ENCODE peak calls at places on chromosomes 4 and X, in eight cellular contexts. One of them, this sample, is unnamed.

GRCh38 chrX:65723706-65724105 is 56.3 kb downstream of the MSN start:
- DNase-seq in HTR-8/SVneo: no peak
- DNase-seq in mucosa of gallbladder: no peak
- DNase-seq in NCI-H146: no peak
- DNase-seq in Right ventricle myocardium inferior: no peak
- DNase-seq in natural killer cell treated with Interleukin-12 subunit alpha and Interleukin-12 subunit beta and Interleukin-15 and Interleukin-18, amount 100 ng/mL, for 72 hours: peak; percentile 80
- DNase-seq in dorsolateral prefrontal cortex: no peak
- DNase-seq in stimulated activated CD8-positive, alpha-beta memory T cell treated with anti-CD3 and anti-CD28 coated beads, Interleukin-7, amount 100 ng/mL, for 24 hours: no peak
- DNase-seq in this sample: no peak

GRCh38 chr4:117691572-117692351 is 342.5 kb upstream of the NDST3 start:
- DNase-seq in Right ventricle myocardium inferior: peak; percentile 62
- DNase-seq in natural killer cell treated with Interleukin-12 subunit alpha and Interleukin-12 subunit beta and Interleukin-15 and Interleukin-18, amount 100 ng/mL, for 72 hours: no peak
- DNase-seq in stimulated activated CD8-positive, alpha-beta memory T cell treated with anti-CD3 and anti-CD28 coated beads, Interleukin-7, amount 100 ng/mL, for 24 hours: no peak
- DNase-seq in dorsolateral prefrontal cortex: no peak
- DNase-seq in mucosa of gallbladder: no peak
- DNase-seq in NCI-H146: no peak
- DNase-seq in HTR-8/SVneo: no peak
- DNase-seq in this sample: no peak

GRCh38 chrX:98956014-98956413 is 1454.1 kb downstream of the PCDH19 start:
- DNase-seq in NCI-H146: no peak
- DNase-seq in natural killer cell treated with Interleukin-12 subunit alpha and Interleukin-12 subunit beta and Interleukin-15 and Interleukin-18, amount 100 ng/mL, for 72 hours: no peak
- DNase-seq in Right ventricle myocardium inferior: no peak
- DNase-seq in HTR-8/SVneo: no peak
- DNase-seq in dorsolateral prefrontal cortex: no peak
- DNase-seq in stimulated activated CD8-positive, alpha-beta memory T cell treated with anti-CD3 and anti-CD28 coated beads, Interleukin-7, amount 100 ng/mL, for 24 hours: no peak
- DNase-seq in mucosa of gallbladder: no peak
- DNase-seq in this sample: no peak

GRCh38 chr4:80189956-80190671 is 7.2 kb upstream of the PRDM8 start:
- DNase-seq in mucosa of gallbladder: no peak
- DNase-seq in dorsolateral prefrontal cortex: no peak
- DNase-seq in NCI-H146: no peak
- DNase-seq in HTR-8/SVneo: no peak
- DNase-seq in Right ventricle myocardium inferior: no peak
- DNase-seq in stimulated activated CD8-positive, alpha-beta memory T cell treated with anti-CD3 and anti-CD28 coated beads, Interleukin-7, amount 100 ng/mL, for 24 hours: no peak
- DNase-seq in natural killer cell treated with Interleukin-12 subunit alpha and Interleukin-12 subunit beta and Interleukin-15 and Interleukin-18, amount 100 ng/mL, for 72 hours: no peak
- DNase-seq in this sample: no peak

GRCh38 chr4:28443786-28444412 is 1583.3 kb downstream of the STIM2 start:
- DNase-seq in NCI-H146: no peak
- DNase-seq in stimulated activated CD8-positive, alpha-beta memory T cell treated with anti-CD3 and anti-CD28 coated beads, Interleukin-7, amount 100 ng/mL, for 24 hours: no peak
- DNase-seq in dorsolateral prefrontal cortex: no peak
- DNase-seq in HTR-8/SVneo: no peak
- DNase-seq in natural killer cell treated with Interleukin-12 subunit alpha and Interleukin-12 subunit beta and Interleukin-15 and Interleukin-18, amount 100 ng/mL, for 72 hours: no peak
- DNase-seq in mucosa of gallbladder: no peak
- DNase-seq in Right ventricle myocardium inferior: no peak
- DNase-seq in this sample: no peak

GRCh38 chr4:140137654-140138053 is 16.3 kb downstream of the MAML3 start:
- DNase-seq in dorsolateral prefrontal cortex: no peak
- DNase-seq in HTR-8/SVneo: no peak
- DNase-seq in Right ventricle myocardium inferior: no peak
- DNase-seq in stimulated activated CD8-positive, alpha-beta memory T cell treated with anti-CD3 and anti-CD28 coated beads, Interleukin-7, amount 100 ng/mL, for 24 hours: no peak
- DNase-seq in NCI-H146: no peak
- DNase-seq in mucosa of gallbladder: no peak
- DNase-seq in natural killer cell treated with Interleukin-12 subunit alpha and Interleukin-12 subunit beta and Interleukin-15 and Interleukin-18, amount 100 ng/mL, for 72 hours: no peak
- DNase-seq in this sample: no peak

GRCh38 chr4:184420881-184421416 is 53.4 kb downstream of the IRF2 start:
- DNase-seq in NCI-H146: no peak
- DNase-seq in mucosa of gallbladder: no peak
- DNase-seq in dorsolateral prefrontal cortex: no peak
- DNase-seq in natural killer cell treated with Interleukin-12 subunit alpha and Interleukin-12 subunit beta and Interleukin-15 and Interleukin-18, amount 100 ng/mL, for 72 hours: no peak
- DNase-seq in stimulated activated CD8-positive, alpha-beta memory T cell treated with anti-CD3 and anti-CD28 coated beads, Interleukin-7, amount 100 ng/mL, for 24 hours: no peak
- DNase-seq in Right ventricle myocardium inferior: no peak
- DNase-seq in HTR-8/SVneo: no peak
- DNase-seq in this sample: no peak

GRCh38 chr4:179605196-179605595 is 2163.0 kb upstream of the AGA start:
- DNase-seq in stimulated activated CD8-positive, alpha-beta memory T cell treated with anti-CD3 and anti-CD28 coated beads, Interleukin-7, amount 100 ng/mL, for 24 hours: no peak
- DNase-seq in dorsolateral prefrontal cortex: no peak
- DNase-seq in NCI-H146: no peak
- DNase-seq in HTR-8/SVneo: no peak
- DNase-seq in Right ventricle myocardium inferior: no peak
- DNase-seq in natural killer cell treated with Interleukin-12 subunit alpha and Interleukin-12 subunit beta and Interleukin-15 and Interleukin-18, amount 100 ng/mL, for 72 hours: no peak
- DNase-seq in mucosa of gallbladder: no peak
- DNase-seq in this sample: no peak

GRCh38 chr4:36273276-36273675 is 8.1 kb upstream of the DTHD1 start:
- DNase-seq in stimulated activated CD8-positive, alpha-beta memory T cell treated with anti-CD3 and anti-CD28 coated beads, Interleukin-7, amount 100 ng/mL, for 24 hours: no peak
- DNase-seq in natural killer cell treated with Interleukin-12 subunit alpha and Interleukin-12 subunit beta and Interleukin-15 and Interleukin-18, amount 100 ng/mL, for 72 hours: no peak
- DNase-seq in HTR-8/SVneo: no peak
- DNase-seq in dorsolateral prefrontal cortex: no peak
- DNase-seq in Right ventricle myocardium inferior: no peak
- DNase-seq in mucosa of gallbladder: no peak
- DNase-seq in NCI-H146: no peak
- DNase-seq in this sample: no peak

GRCh38 chr4:113278324-113278934 is 229.0 kb downstream of the ANK2 start:
- DNase-seq in natural killer cell treated with Interleukin-12 subunit alpha and Interleukin-12 subunit beta and Interleukin-15 and Interleukin-18, amount 100 ng/mL, for 72 hours: peak; percentile 62
- DNase-seq in NCI-H146: peak; percentile 42
- DNase-seq in mucosa of gallbladder: peak; percentile 66
- DNase-seq in stimulated activated CD8-positive, alpha-beta memory T cell treated with anti-CD3 and anti-CD28 coated beads, Interleukin-7, amount 100 ng/mL, for 24 hours: peak; percentile 13
- DNase-seq in dorsolateral prefrontal cortex: peak; percentile 33
- DNase-seq in HTR-8/SVneo: peak; percentile 73
- DNase-seq in Right ventricle myocardium inferior: peak; percentile 54
- DNase-seq in this sample: peak; percentile 68

GRCh38 chrX:16953606-16954211 is 7.3 kb downstream of the REPS2 start:
- DNase-seq in NCI-H146: no peak
- DNase-seq in HTR-8/SVneo: peak; percentile 38
- DNase-seq in stimulated activated CD8-positive, alpha-beta memory T cell treated with anti-CD3 and anti-CD28 coated beads, Interleukin-7, amount 100 ng/mL, for 24 hours: no peak
- DNase-seq in mucosa of gallbladder: no peak
- DNase-seq in natural killer cell treated with Interleukin-12 subunit alpha and Interleukin-12 subunit beta and Interleukin-15 and Interleukin-18, amount 100 ng/mL, for 72 hours: no peak
- DNase-seq in Right ventricle myocardium inferior: no peak
- DNase-seq in dorsolateral prefrontal cortex: no peak
- DNase-seq in this sample: no peak

GRCh38 chr4:138439143-138439581 is 197.0 kb upstream of the SLC7A11 start:
- DNase-seq in natural killer cell treated with Interleukin-12 subunit alpha and Interleukin-12 subunit beta and Interleukin-15 and Interleukin-18, amount 100 ng/mL, for 72 hours: no peak
- DNase-seq in stimulated activated CD8-positive, alpha-beta memory T cell treated with anti-CD3 and anti-CD28 coated beads, Interleukin-7, amount 100 ng/mL, for 24 hours: no peak
- DNase-seq in NCI-H146: peak; percentile 65
- DNase-seq in HTR-8/SVneo: peak; percentile 8
- DNase-seq in mucosa of gallbladder: no peak
- DNase-seq in Right ventricle myocardium inferior: no peak
- DNase-seq in dorsolateral prefrontal cortex: no peak
- DNase-seq in this sample: no peak

GRCh38 chr4:55033296-55033695 is 92.1 kb downstream of the KDR start:
- DNase-seq in dorsolateral prefrontal cortex: no peak
- DNase-seq in stimulated activated CD8-positive, alpha-beta memory T cell treated with anti-CD3 and anti-CD28 coated beads, Interleukin-7, amount 100 ng/mL, for 24 hours: no peak
- DNase-seq in NCI-H146: no peak
- DNase-seq in Right ventricle myocardium inferior: no peak
- DNase-seq in HTR-8/SVneo: no peak
- DNase-seq in mucosa of gallbladder: no peak
- DNase-seq in natural killer cell treated with Interleukin-12 subunit alpha and Interleukin-12 subunit beta and Interleukin-15 and Interleukin-18, amount 100 ng/mL, for 72 hours: no peak
- DNase-seq in this sample: no peak

GRCh38 chr4:187999406-187999932 is 3.9 kb downstream of the ZFP42 start:
- DNase-seq in NCI-H146: no peak
- DNase-seq in HTR-8/SVneo: no peak
- DNase-seq in natural killer cell treated with Interleukin-12 subunit alpha and Interleukin-12 subunit beta and Interleukin-15 and Interleukin-18, amount 100 ng/mL, for 72 hours: no peak
- DNase-seq in mucosa of gallbladder: no peak
- DNase-seq in stimulated activated CD8-positive, alpha-beta memory T cell treated with anti-CD3 and anti-CD28 coated beads, Interleukin-7, amount 100 ng/mL, for 24 hours: no peak
- DNase-seq in Right ventricle myocardium inferior: no peak
- DNase-seq in dorsolateral prefrontal cortex: no peak
- DNase-seq in this sample: no peak

GRCh38 chr4:83043801-83044407 is 8.9 kb downstream of the COPS4 start:
- DNase-seq in stimulated activated CD8-positive, alpha-beta memory T cell treated with anti-CD3 and anti-CD28 coated beads, Interleukin-7, amount 100 ng/mL, for 24 hours: no peak
- DNase-seq in dorsolateral prefrontal cortex: no peak
- DNase-seq in natural killer cell treated with Interleukin-12 subunit alpha and Interleukin-12 subunit beta and Interleukin-15 and Interleukin-18, amount 100 ng/mL, for 72 hours: no peak
- DNase-seq in NCI-H146: no peak
- DNase-seq in mucosa of gallbladder: no peak
- DNase-seq in HTR-8/SVneo: peak; percentile 26
- DNase-seq in Right ventricle myocardium inferior: no peak
- DNase-seq in this sample: no peak

GRCh38 chrX:110381216-110381615 is 22.6 kb downstream of the RTL9 start:
- DNase-seq in Right ventricle myocardium inferior: no peak
- DNase-seq in stimulated activated CD8-positive, alpha-beta memory T cell treated with anti-CD3 and anti-CD28 coated beads, Interleukin-7, amount 100 ng/mL, for 24 hours: no peak
- DNase-seq in HTR-8/SVneo: no peak
- DNase-seq in natural killer cell treated with Interleukin-12 subunit alpha and Interleukin-12 subunit beta and Interleukin-15 and Interleukin-18, amount 100 ng/mL, for 72 hours: no peak
- DNase-seq in dorsolateral prefrontal cortex: no peak
- DNase-seq in NCI-H146: no peak
- DNase-seq in mucosa of gallbladder: no peak
- DNase-seq in this sample: no peak

GRCh38 chrX:154378059-154378798 is 866 bp upstream of the EMD start:
- DNase-seq in mucosa of gallbladder: peak; percentile 62
- DNase-seq in dorsolateral prefrontal cortex: no peak
- DNase-seq in NCI-H146: peak; percentile 56
- DNase-seq in HTR-8/SVneo: no peak
- DNase-seq in Right ventricle myocardium inferior: peak; percentile 81
- DNase-seq in natural killer cell treated with Interleukin-12 subunit alpha and Interleukin-12 subunit beta and Interleukin-15 and Interleukin-18, amount 100 ng/mL, for 72 hours: no peak
- DNase-seq in stimulated activated CD8-positive, alpha-beta memory T cell treated with anti-CD3 and anti-CD28 coated beads, Interleukin-7, amount 100 ng/mL, for 24 hours: no peak
- DNase-seq in this sample: peak; percentile 68

GRCh38 chrX:139204903-139205667 is 325.5 kb upstream of the F9 start:
- DNase-seq in stimulated activated CD8-positive, alpha-beta memory T cell treated with anti-CD3 and anti-CD28 coated beads, Interleukin-7, amount 100 ng/mL, for 24 hours: no peak
- DNase-seq in NCI-H146: peak; percentile 8
- DNase-seq in natural killer cell treated with Interleukin-12 subunit alpha and Interleukin-12 subunit beta and Interleukin-15 and Interleukin-18, amount 100 ng/mL, for 72 hours: no peak
- DNase-seq in Right ventricle myocardium inferior: peak; percentile 63
- DNase-seq in mucosa of gallbladder: peak; percentile 52
- DNase-seq in HTR-8/SVneo: no peak
- DNase-seq in dorsolateral prefrontal cortex: no peak
- DNase-seq in this sample: no peak

GRCh38 chrX:44344194-44344593 is 722 bp upstream of the EFHC2 start:
- DNase-seq in NCI-H146: no peak
- DNase-seq in dorsolateral prefrontal cortex: no peak
- DNase-seq in Right ventricle myocardium inferior: peak; percentile 68
- DNase-seq in HTR-8/SVneo: no peak
- DNase-seq in mucosa of gallbladder: no peak
- DNase-seq in natural killer cell treated with Interleukin-12 subunit alpha and Interleukin-12 subunit beta and Interleukin-15 and Interleukin-18, amount 100 ng/mL, for 72 hours: peak; percentile 64
- DNase-seq in stimulated activated CD8-positive, alpha-beta memory T cell treated with anti-CD3 and anti-CD28 coated beads, Interleukin-7, amount 100 ng/mL, for 24 hours: no peak
- DNase-seq in this sample: peak; percentile 35

GRCh38 chrX:55312655-55313054 is 47.9 kb upstream of the PAGE3 start:
- DNase-seq in NCI-H146: no peak
- DNase-seq in dorsolateral prefrontal cortex: no peak
- DNase-seq in mucosa of gallbladder: no peak
- DNase-seq in natural killer cell treated with Interleukin-12 subunit alpha and Interleukin-12 subunit beta and Interleukin-15 and Interleukin-18, amount 100 ng/mL, for 72 hours: no peak
- DNase-seq in stimulated activated CD8-positive, alpha-beta memory T cell treated with anti-CD3 and anti-CD28 coated beads, Interleukin-7, amount 100 ng/mL, for 24 hours: no peak
- DNase-seq in HTR-8/SVneo: no peak
- DNase-seq in Right ventricle myocardium inferior: no peak
- DNase-seq in this sample: no peak

GRCh38 chr4:164613761-164614277 is 140.1 kb upstream of the SMIM31 start:
- DNase-seq in dorsolateral prefrontal cortex: no peak
- DNase-seq in HTR-8/SVneo: no peak
- DNase-seq in Right ventricle myocardium inferior: no peak
- DNase-seq in natural killer cell treated with Interleukin-12 subunit alpha and Interleukin-12 subunit beta and Interleukin-15 and Interleukin-18, amount 100 ng/mL, for 72 hours: no peak
- DNase-seq in stimulated activated CD8-positive, alpha-beta memory T cell treated with anti-CD3 and anti-CD28 coated beads, Interleukin-7, amount 100 ng/mL, for 24 hours: no peak
- DNase-seq in mucosa of gallbladder: no peak
- DNase-seq in NCI-H146: no peak
- DNase-seq in this sample: no peak

GRCh38 chrX:72308566-72309296 is 3.0 kb upstream of the CITED1 start:
- DNase-seq in NCI-H146: peak; percentile 70
- DNase-seq in HTR-8/SVneo: peak; percentile 87
- DNase-seq in dorsolateral prefrontal cortex: no peak
- DNase-seq in stimulated activated CD8-positive, alpha-beta memory T cell treated with anti-CD3 and anti-CD28 coated beads, Interleukin-7, amount 100 ng/mL, for 24 hours: no peak
- DNase-seq in natural killer cell treated with Interleukin-12 subunit alpha and Interleukin-12 subunit beta and Interleukin-15 and Interleukin-18, amount 100 ng/mL, for 72 hours: no peak
- DNase-seq in Right ventricle myocardium inferior: no peak
- DNase-seq in mucosa of gallbladder: peak; percentile 63
- DNase-seq in this sample: peak; percentile 69

GRCh38 chr4:1824746-1825145 is 31.2 kb downstream of the LETM1 start:
- DNase-seq in HTR-8/SVneo: no peak
- DNase-seq in natural killer cell treated with Interleukin-12 subunit alpha and Interleukin-12 subunit beta and Interleukin-15 and Interleukin-18, amount 100 ng/mL, for 72 hours: no peak
- DNase-seq in stimulated activated CD8-positive, alpha-beta memory T cell treated with anti-CD3 and anti-CD28 coated beads, Interleukin-7, amount 100 ng/mL, for 24 hours: no peak
- DNase-seq in Right ventricle myocardium inferior: peak; percentile 27
- DNase-seq in NCI-H146: no peak
- DNase-seq in dorsolateral prefrontal cortex: no peak
- DNase-seq in mucosa of gallbladder: no peak
- DNase-seq in this sample: no peak

GRCh38 chrX:17669891-17670290 is 67.4 kb upstream of the SCML1 start:
- DNase-seq in NCI-H146: no peak
- DNase-seq in stimulated activated CD8-positive, alpha-beta memory T cell treated with anti-CD3 and anti-CD28 coated beads, Interleukin-7, amount 100 ng/mL, for 24 hours: no peak
- DNase-seq in natural killer cell treated with Interleukin-12 subunit alpha and Interleukin-12 subunit beta and Interleukin-15 and Interleukin-18, amount 100 ng/mL, for 72 hours: no peak
- DNase-seq in HTR-8/SVneo: no peak
- DNase-seq in dorsolateral prefrontal cortex: no peak
- DNase-seq in Right ventricle myocardium inferior: no peak
- DNase-seq in mucosa of gallbladder: no peak
- DNase-seq in this sample: no peak

GRCh38 chrX:71565634-71566033 is 12.6 kb upstream of the GCNA start:
- DNase-seq in NCI-H146: no peak
- DNase-seq in dorsolateral prefrontal cortex: no peak
- DNase-seq in Right ventricle myocardium inferior: no peak
- DNase-seq in stimulated activated CD8-positive, alpha-beta memory T cell treated with anti-CD3 and anti-CD28 coated beads, Interleukin-7, amount 100 ng/mL, for 24 hours: no peak
- DNase-seq in HTR-8/SVneo: no peak
- DNase-seq in natural killer cell treated with Interleukin-12 subunit alpha and Interleukin-12 subunit beta and Interleukin-15 and Interleukin-18, amount 100 ng/mL, for 72 hours: no peak
- DNase-seq in mucosa of gallbladder: no peak
- DNase-seq in this sample: no peak

GRCh38 chrX:39260965-39261364 is 459.7 kb downstream of the MID1IP1 start:
- DNase-seq in NCI-H146: no peak
- DNase-seq in mucosa of gallbladder: no peak
- DNase-seq in Right ventricle myocardium inferior: no peak
- DNase-seq in HTR-8/SVneo: no peak
- DNase-seq in stimulated activated CD8-positive, alpha-beta memory T cell treated with anti-CD3 and anti-CD28 coated beads, Interleukin-7, amount 100 ng/mL, for 24 hours: no peak
- DNase-seq in dorsolateral prefrontal cortex: no peak
- DNase-seq in natural killer cell treated with Interleukin-12 subunit alpha and Interleukin-12 subunit beta and Interleukin-15 and Interleukin-18, amount 100 ng/mL, for 72 hours: no peak
- DNase-seq in this sample: no peak

GRCh38 chr4:189081831-189082230 is 858.8 kb upstream of the FRG1 start:
- DNase-seq in dorsolateral prefrontal cortex: no peak
- DNase-seq in Right ventricle myocardium inferior: no peak
- DNase-seq in HTR-8/SVneo: no peak
- DNase-seq in natural killer cell treated with Interleukin-12 subunit alpha and Interleukin-12 subunit beta and Interleukin-15 and Interleukin-18, amount 100 ng/mL, for 72 hours: no peak
- DNase-seq in mucosa of gallbladder: no peak
- DNase-seq in stimulated activated CD8-positive, alpha-beta memory T cell treated with anti-CD3 and anti-CD28 coated beads, Interleukin-7, amount 100 ng/mL, for 24 hours: no peak
- DNase-seq in NCI-H146: no peak
- DNase-seq in this sample: no peak

GRCh38 chr4:184472540-184473264 is 1.6 kb downstream of the IRF2 start:
- DNase-seq in mucosa of gallbladder: peak; percentile 81
- DNase-seq in HTR-8/SVneo: peak; percentile 73
- DNase-seq in dorsolateral prefrontal cortex: peak; percentile 48
- DNase-seq in natural killer cell treated with Interleukin-12 subunit alpha and Interleukin-12 subunit beta and Interleukin-15 and Interleukin-18, amount 100 ng/mL, for 72 hours: peak; percentile 88
- DNase-seq in NCI-H146: peak; percentile 61
- DNase-seq in Right ventricle myocardium inferior: peak; percentile 94
- DNase-seq in stimulated activated CD8-positive, alpha-beta memory T cell treated with anti-CD3 and anti-CD28 coated beads, Interleukin-7, amount 100 ng/mL, for 24 hours: no peak
- DNase-seq in this sample: peak; percentile 81

GRCh38 chr4:86129546-86129945 is 230.3 kb downstream of the MAPK10 start:
- DNase-seq in stimulated activated CD8-positive, alpha-beta memory T cell treated with anti-CD3 and anti-CD28 coated beads, Interleukin-7, amount 100 ng/mL, for 24 hours: no peak
- DNase-seq in natural killer cell treated with Interleukin-12 subunit alpha and Interleukin-12 subunit beta and Interleukin-15 and Interleukin-18, amount 100 ng/mL, for 72 hours: no peak
- DNase-seq in Right ventricle myocardium inferior: no peak
- DNase-seq in dorsolateral prefrontal cortex: no peak
- DNase-seq in HTR-8/SVneo: no peak
- DNase-seq in NCI-H146: no peak
- DNase-seq in mucosa of gallbladder: no peak
- DNase-seq in this sample: no peak

GRCh38 chrX:152927858-152928760 is 30.2 kb downstream of the ZNF185 start:
- DNase-seq in stimulated activated CD8-positive, alpha-beta memory T cell treated with anti-CD3 and anti-CD28 coated beads, Interleukin-7, amount 100 ng/mL, for 24 hours: no peak
- DNase-seq in mucosa of gallbladder: no peak
- DNase-seq in Right ventricle myocardium inferior: no peak
- DNase-seq in NCI-H146: no peak
- DNase-seq in dorsolateral prefrontal cortex: no peak
- DNase-seq in natural killer cell treated with Interleukin-12 subunit alpha and Interleukin-12 subunit beta and Interleukin-15 and Interleukin-18, amount 100 ng/mL, for 72 hours: no peak
- DNase-seq in HTR-8/SVneo: no peak
- DNase-seq in this sample: no peak

GRCh38 chr4:185219551-185220344 is 10.3 kb downstream of the SNX25 start:
- DNase-seq in stimulated activated CD8-positive, alpha-beta memory T cell treated with anti-CD3 and anti-CD28 coated beads, Interleukin-7, amount 100 ng/mL, for 24 hours: no peak
- DNase-seq in HTR-8/SVneo: no peak
- DNase-seq in dorsolateral prefrontal cortex: no peak
- DNase-seq in Right ventricle myocardium inferior: no peak
- DNase-seq in NCI-H146: no peak
- DNase-seq in mucosa of gallbladder: peak; percentile 60
- DNase-seq in natural killer cell treated with Interleukin-12 subunit alpha and Interleukin-12 subunit beta and Interleukin-15 and Interleukin-18, amount 100 ng/mL, for 72 hours: no peak
- DNase-seq in this sample: no peak

GRCh38 chr4:600166-600565 is 24.1 kb upstream of the TMEM271 start:
- DNase-seq in natural killer cell treated with Interleukin-12 subunit alpha and Interleukin-12 subunit beta and Interleukin-15 and Interleukin-18, amount 100 ng/mL, for 72 hours: no peak
- DNase-seq in mucosa of gallbladder: no peak
- DNase-seq in stimulated activated CD8-positive, alpha-beta memory T cell treated with anti-CD3 and anti-CD28 coated beads, Interleukin-7, amount 100 ng/mL, for 24 hours: no peak
- DNase-seq in HTR-8/SVneo: no peak
- DNase-seq in dorsolateral prefrontal cortex: no peak
- DNase-seq in NCI-H146: no peak
- DNase-seq in Right ventricle myocardium inferior: no peak
- DNase-seq in this sample: no peak

This sample was measured in lung.